ENCODE peak calls at places on chromosome 7, in six cellular contexts. I is IMR-90, V is mesenchymal stem cell, Z is H9, G is H1, S is neuronal stem cell. T is an unnamed sample.

GRCh38 chr7:25731881-25732240 is 420.1 kb upstream of the NFE2L3 start:
- DNase-seq in I (no peak), V (no peak), Z (no peak), G (no peak), S (no peak), T (no peak)

GRCh38 chr7:42678315-42678714 is 233.6 kb downstream of the C7orf25 start:
- DNase-seq in I (no peak), V (no peak), Z (no peak), G (no peak), S (no peak), T (no peak)

GRCh38 chr7:6392712-6393666 is 54.8 kb downstream of the DAGLB start:
- DNase-seq in I (peak; percentile 77), V (peak; percentile 84), Z (no peak), G (no peak), S (no peak), T (peak; percentile 71)

GRCh38 chr7:4282434-4283223 is 399.5 kb upstream of the FOXK1 start:
- DNase-seq in I (peak; percentile 8), V (no peak), Z (no peak), G (no peak), S (no peak), T (peak; percentile 99)

GRCh38 chr7:107291434-107291833 is 122.6 kb downstream of the HBP1 start:
- DNase-seq in I (no peak), V (no peak), Z (no peak), G (no peak), S (no peak), T (peak; percentile 49)

GRCh38 chr7:32167815-32168214 is 97.6 kb upstream of the PDE1C start:
- DNase-seq in I (no peak), V (no peak), Z (no peak), G (no peak), S (no peak), T (no peak)

GRCh38 chr7:70571403-70571911 is 560.5 kb upstream of the GALNT17 start:
- DNase-seq in I (peak; percentile 36), V (peak; percentile 52), Z (no peak), G (no peak), S (no peak), T (no peak)

GRCh38 chr7:139745330-139746143 is 32.3 kb downstream of the HIPK2 start:
- DNase-seq in I (no peak), V (peak; percentile 80), Z (no peak), G (no peak), S (no peak), T (no peak)

GRCh38 chr7:148697950-148698396 is 730 bp upstream of the CUL1 start:
- DNase-seq in I (peak; percentile 23), V (peak; percentile 26), Z (no peak), G (no peak), S (no peak), T (no peak)

GRCh38 chr7:16417958-16418357 is 3.4 kb downstream of the CRPPA start:
- DNase-seq in I (peak; percentile 3), V (no peak), Z (no peak), G (no peak), S (no peak), T (no peak)

GRCh38 chr7:121530251-121531174 is 134.4 kb upstream of the FAM3C start:
- DNase-seq in I (peak; percentile 81), V (peak; percentile 99), Z (no peak), G (no peak), S (no peak), T (peak; percentile 71)

GRCh38 chr7:137539111-137539715 is 195.7 kb upstream of the PTN start:
- DNase-seq in I (peak; percentile 94), V (peak; percentile 91), Z (no peak), G (no peak), S (no peak), T (no peak)

GRCh38 chr7:1945558-1945957 is 275.5 kb downstream of the ELFN1 start:
- DNase-seq in I (no peak), V (no peak), Z (no peak), G (no peak), S (no peak), T (no peak)

GRCh38 chr7:25995893-25996529 is 156.0 kb upstream of the NFE2L3 start:
- DNase-seq in I (no peak), V (no peak), Z (no peak), G (no peak), S (no peak), T (no peak)

GRCh38 chr7:98784216-98784785 is 85.5 kb downstream of the TMEM130 start:
- DNase-seq in I (no peak), V (no peak), Z (no peak), G (no peak), S (no peak), T (peak; percentile 79)

GRCh38 chr7:141295367-141295895 is 221.6 kb downstream of the TMEM178B start:
- DNase-seq in I (no peak), V (no peak), Z (no peak), G (no peak), S (no peak), T (no peak)

GRCh38 chr7:44748948-44749731 is 493 bp downstream of the ZMIZ2 start:
- DNase-seq in I (no peak), V (no peak), Z (no peak), G (no peak), S (no peak), T (peak; percentile 53)

GRCh38 chr7:97466999-97467398 is 264.9 kb upstream of the TAC1 start:
- DNase-seq in I (no peak), V (no peak), Z (no peak), G (no peak), S (no peak), T (no peak)

GRCh38 chr7:36029311-36029710 is 123.7 kb upstream of the EEPD1 start:
- DNase-seq in I (no peak), V (no peak), Z (no peak), G (no peak), S (no peak), T (no peak)
- H4K91ac ChIP-seq in I (no peak overlapping the region), V (no peak overlapping the region), Z (no peak overlapping the region), G (no peak overlapping the region), S (no peak overlapping the region), T (no peak overlapping the region)

GRCh38 chr7:130950054-130950453 is 216.0 kb upstream of the KLF14 start:
- DNase-seq in I (no peak), V (no peak), Z (no peak), G (no peak), S (no peak), T (no peak)
- H4K8ac ChIP-seq in I (peak overlapping the region; percentile 6), V (no peak overlapping the region), Z (no peak overlapping the region), G (no peak overlapping the region), S (no peak overlapping the region), T (no peak overlapping the region)

DNA sequence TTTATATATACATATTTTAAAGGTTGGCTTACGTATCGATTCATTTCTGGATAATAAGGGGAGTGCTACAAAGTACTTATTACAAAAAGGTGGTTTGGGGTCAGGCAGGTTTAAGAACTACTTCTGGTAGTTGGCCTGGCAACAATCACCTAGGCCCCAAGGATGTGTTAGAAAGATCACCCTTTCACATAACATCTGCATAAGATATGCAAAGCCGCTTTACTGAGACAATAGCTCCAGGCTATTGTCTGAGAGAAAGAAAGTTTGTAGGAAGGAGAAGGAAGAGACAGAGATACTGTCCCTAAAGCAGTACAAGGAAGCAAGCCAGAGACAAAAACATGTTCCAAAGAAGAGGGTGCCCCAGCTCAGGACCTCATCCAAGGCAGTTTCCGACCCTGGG is 6.2 kb downstream of the PAXIP1 start:
- DNase-seq in I (no peak), V (no peak), Z (no peak), G (no peak), S (no peak), T (peak; percentile 80)
- H4K91ac ChIP-seq in I (no peak overlapping the region), V (no peak overlapping the region), Z (no peak overlapping the region), G (no peak overlapping the region), S (no peak overlapping the region), T (no peak overlapping the region)

DNA sequence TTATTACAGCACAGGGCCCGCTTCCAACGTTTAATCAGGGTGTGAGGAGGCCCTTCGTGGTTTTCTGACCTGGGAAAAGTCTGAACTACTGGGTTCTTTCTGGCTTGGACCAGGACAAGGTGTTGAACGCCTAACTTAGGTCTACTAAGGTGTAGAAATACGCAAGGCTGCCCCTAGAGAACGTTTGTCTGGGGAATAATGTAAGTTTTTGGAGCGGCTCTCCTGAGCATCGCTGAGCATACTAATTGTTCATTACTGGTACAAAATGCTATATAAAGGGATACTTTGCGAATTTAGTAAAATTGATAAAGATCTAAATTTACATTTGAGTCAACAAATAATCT is 32.4 kb upstream of the TOMM7 start:
- DNase-seq in I (no peak), V (no peak), Z (no peak), G (no peak), S (no peak), T (no peak)
- H4K8ac ChIP-seq in I (peak overlapping the region; percentile 94), V (peak overlapping the region; percentile 93), Z (no peak overlapping the region), G (peak overlapping the region; percentile 91), S (no peak overlapping the region), T (peak overlapping the region; percentile 92)

GRCh38 chr7:110568932-110569331 is 522.0 kb upstream of the LRRN3 start:
- DNase-seq in I (peak; percentile 32), V (no peak), Z (no peak), G (no peak), S (no peak), T (no peak)

GRCh38 chr7:110569486-110569885 is 521.4 kb upstream of the LRRN3 start:
- DNase-seq in I (peak; percentile 75), V (peak; percentile 15), Z (no peak), G (no peak), S (no peak), T (no peak)

GRCh38 chr7:110573862-110574528 is 516.9 kb upstream of the LRRN3 start:
- DNase-seq in I (peak; percentile 99), V (peak; percentile 85), Z (no peak), G (no peak), S (no peak), T (peak; percentile 33)

DNA sequence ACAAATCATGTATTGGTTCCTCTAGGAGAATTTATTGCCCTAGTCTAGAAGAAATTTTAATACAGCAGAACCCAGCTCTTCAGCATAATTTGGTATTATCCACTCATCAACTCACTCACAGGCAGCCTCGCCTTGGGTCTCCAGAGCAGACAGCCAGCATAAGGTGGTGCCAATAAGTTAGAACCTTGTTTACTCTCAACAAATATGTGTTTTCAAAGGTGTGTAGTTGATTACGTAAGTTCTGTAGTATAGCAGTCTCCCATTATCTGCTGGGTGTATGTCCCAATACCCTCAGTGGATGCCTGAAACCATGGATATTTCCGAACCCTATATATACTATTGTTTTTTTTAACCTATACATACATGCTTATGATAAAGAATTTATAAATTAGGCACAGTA is 522.5 kb upstream of the LRRN3 start:
- DNase-seq in I (no peak), V (no peak), Z (no peak), G (no peak), S (no peak), T (peak; percentile 58)
- H4K91ac ChIP-seq in I (peak overlapping the region; percentile 86), V (no peak overlapping the region), Z (no peak overlapping the region), G (no peak overlapping the region), S (no peak overlapping the region), T (no peak overlapping the region)